ENCODE peak calls at places on chromosomes 1 and 21, in five cellular contexts. C, O, I, U and F are unnamed samples.
A peak's percentile ranks its signal among the peaks of the same experiment; 100 is the strongest.

GRCh38 chr1:99786751-99787501 is 20.5 kb upstream of the FRRS1 start:
- DNase-seq in C (no peak), O (no peak), I (no peak), U (no peak), F (no peak)

GRCh38 chr1:89512996-89513395 is 11.6 kb upstream of the LRRC8B start:
- DNase-seq in C (no peak), O (no peak), I (no peak), U (no peak), F (no peak)

GRCh38 chr1:44994306-44994898 is 8.0 kb upstream of the EIF2B3 start:
- DNase-seq in C (no peak), O (no peak), I (no peak), U (no peak), F (no peak)

GRCh38 chr21:36918291-36918690 is 48.2 kb downstream of the HLCS start:
- DNase-seq in C (no peak), O (no peak), I (no peak), U (no peak), F (no peak)

GRCh38 chr21:44994581-44995171 is 54.8 kb downstream of the SLX9 start:
- DNase-seq in C (peak; percentile 69), O (no peak), I (no peak), U (no peak), F (no peak)

GRCh38 chr1:220462756-220463155 is 65.2 kb upstream of the MARK1 start:
- DNase-seq in C (no peak), O (no peak), I (no peak), U (no peak), F (no peak)

GRCh38 chr1:9328201-9328600 is 35.5 kb downstream of the SPSB1 start:
- DNase-seq in C (no peak), O (no peak), I (no peak), U (no peak), F (no peak)

GRCh38 chr1:98049370-98050115 is 128.7 kb upstream of the DPYD start:
- DNase-seq in C (no peak), O (no peak), I (no peak), U (no peak), F (no peak)

GRCh38 chr1:200279810-200280411 is 129.9 kb downstream of the ZNF281 start:
- DNase-seq in C (no peak), O (peak; percentile 55), I (no peak), U (no peak), F (no peak)

GRCh38 chr21:45886610-45887026 is 95.0 kb upstream of the COL6A1 start:
- DNase-seq in C (no peak), O (no peak), I (no peak), U (no peak), F (no peak)

GRCh38 chr1:15749399-15750291 is 7.3 kb downstream of the TMEM82 start:
- DNase-seq in C (no peak), O (no peak), I (peak; percentile 53), U (no peak), F (no peak)

GRCh38 chr1:147050654-147051053 is 112.5 kb downstream of the NBPF12 start:
- DNase-seq in C (no peak), O (no peak), I (no peak), U (no peak), F (no peak)

GRCh38 chr21:29318354-29318753 is 19.6 kb downstream of the BACH1 start:
- DNase-seq in C (no peak), O (no peak), I (no peak), U (no peak), F (no peak)

GRCh38 chr1:66292944-66293343 is 241.0 kb upstream of the SGIP1 start:
- DNase-seq in C (no peak), O (no peak), I (no peak), U (no peak), F (peak; percentile 57)

GRCh38 chr1:31154000-31154631 is 85.6 kb downstream of the NKAIN1 start:
- DNase-seq in C (no peak), O (no peak), I (no peak), U (no peak), F (no peak)

GRCh38 chr1:31154632-31155215 is 85.0 kb downstream of the NKAIN1 start:
- DNase-seq in C (peak; percentile 84), O (peak; percentile 48), I (peak; percentile 67), U (peak; percentile 67), F (peak; percentile 28)

GRCh38 chr1:31153423-31153822 is 86.3 kb downstream of the NKAIN1 start:
- DNase-seq in C (no peak), O (no peak), I (no peak), U (no peak), F (no peak)

GRCh38 chr1:31152181-31152768 is 86.8 kb upstream of the PUM1 start:
- DNase-seq in C (no peak), O (no peak), I (no peak), U (no peak), F (no peak)

GRCh38 chr1:31155216-31155806 is 84.4 kb downstream of the NKAIN1 start:
- DNase-seq in C (peak; percentile 64), O (peak; percentile 43), I (peak; percentile 38), U (peak; percentile 44), F (no peak)
- TF ChIP-seq POLR2A in C (no peak), O (peak; percentile 34), I (no peak), U (no peak), F (no peak)

GRCh38 chr1:151993084-151993733 is 450 bp downstream of the S100A10 start:
- DNase-seq in C (no peak), O (no peak), I (peak; percentile 29), U (peak; percentile 47), F (no peak)

GRCh38 chr1:151990058-151990855 is 3.4 kb downstream of the S100A10 start:
- DNase-seq in C (no peak), O (no peak), I (no peak), U (no peak), F (no peak)

GRCh38 chr1:151990856-151991198 is 2.8 kb downstream of the S100A10 start:
- DNase-seq in C (peak; percentile 64), O (no peak), I (peak; percentile 35), U (peak; percentile 68), F (no peak)

GRCh38 chr1:151992345-151993083 is 1.1 kb downstream of the S100A10 start:
- DNase-seq in C (peak; percentile 78), O (peak; percentile 87), I (peak; percentile 78), U (peak; percentile 85), F (peak; percentile 75)

DNA sequence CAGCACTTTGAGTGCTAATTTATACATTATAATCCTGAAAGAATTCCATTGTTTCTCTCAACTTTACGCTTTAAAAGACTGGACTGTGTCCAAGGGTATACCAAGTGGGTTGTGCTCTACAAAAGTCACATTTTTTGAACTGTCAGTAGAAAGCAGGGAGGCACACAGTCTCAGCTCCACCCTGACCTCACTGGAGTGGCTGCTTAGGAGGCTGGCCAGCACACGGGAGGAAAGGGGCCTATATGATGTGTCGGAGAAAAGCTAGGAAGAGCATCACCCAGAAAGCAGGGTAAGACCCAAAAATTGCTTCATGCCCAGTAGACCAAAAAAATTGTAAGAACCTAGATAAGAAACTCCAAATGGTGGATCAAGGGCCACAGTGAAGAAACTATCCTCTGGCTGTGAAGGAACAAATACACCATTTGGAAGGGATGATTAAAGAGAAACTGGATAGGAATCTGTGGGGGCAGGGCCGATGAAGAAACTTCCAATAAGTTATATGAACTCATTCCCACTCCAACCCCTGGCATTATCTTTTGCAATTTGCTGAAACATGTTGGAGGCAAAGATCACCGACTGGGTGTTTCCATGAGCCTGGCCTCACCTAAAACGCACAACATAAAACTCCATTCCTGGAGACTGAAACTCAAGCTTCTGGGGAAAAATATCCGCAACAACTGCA is 1.9 kb downstream of the S100A10 start:
- DNase-seq in C (no peak), O (no peak), I (no peak), U (no peak), F (no peak)
- H3K4me3 ChIP-seq in C (peak overlapping the region; percentile 98), O (peak overlapping the region; percentile 87), I (peak overlapping the region; percentile 65), U (peak overlapping the region; percentile 61), F (peak overlapping the region; percentile 93)

GRCh38 chr21:38914531-38915385 is 109.0 kb downstream of the ETS2 start:
- DNase-seq in C (no peak), O (no peak), I (peak; percentile 38), U (peak; percentile 49), F (no peak)
- TF ChIP-seq POLR2A in C (no peak), O (no peak), I (no peak), U (no peak), F (no peak)

GRCh38 chr1:205440476-205441317 is 15.1 kb downstream of the BLACAT1 start:
- DNase-seq in C (no peak), O (no peak), I (peak; percentile 43), U (peak; percentile 70), F (peak; percentile 23)
- H3K4me3 ChIP-seq in C (peak overlapping the region; percentile 31), O (no peak overlapping the region), I (no peak overlapping the region), U (no peak overlapping the region), F (peak overlapping the region; percentile 6)

DNA sequence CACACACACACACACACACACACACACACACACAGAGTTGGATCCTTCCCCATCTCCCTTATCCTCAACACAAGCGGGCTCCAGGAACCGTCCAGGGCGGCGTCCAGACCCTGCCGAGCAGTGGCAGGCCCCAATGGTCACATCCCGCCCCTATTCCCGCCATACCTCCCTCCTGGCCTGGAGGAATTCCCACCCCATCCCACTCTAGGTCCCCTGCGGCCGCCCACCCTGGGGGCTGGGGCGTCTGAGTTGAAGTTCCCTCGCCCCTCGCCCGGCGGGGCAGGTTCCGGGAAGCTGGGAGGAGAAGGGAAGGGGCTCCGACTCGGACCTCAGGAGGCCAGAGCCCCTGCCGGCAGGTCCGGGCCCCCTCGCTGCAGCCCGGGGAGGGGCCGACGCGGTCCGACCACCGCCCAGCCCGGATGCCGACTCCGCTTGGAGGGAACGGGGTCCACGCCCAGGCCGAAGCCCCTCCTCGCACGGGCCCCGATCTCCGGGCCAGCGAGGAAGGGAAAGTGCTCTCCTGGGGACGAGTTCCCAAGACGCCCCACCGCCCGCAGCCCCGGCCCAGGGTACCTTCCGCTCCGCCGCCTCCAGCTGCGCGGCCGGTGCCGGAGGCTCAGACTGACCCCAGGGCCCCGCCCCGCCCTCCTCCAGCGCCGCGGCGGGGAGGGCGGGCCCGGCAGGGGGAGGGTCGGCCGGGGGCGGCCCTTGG is at the start of gene RHOC:
- DNase-seq in C (no peak), O (peak; percentile 56), I (peak; percentile 68), U (peak; percentile 75), F (peak; percentile 41)
- TF ChIP-seq POLR2A in C (peak; percentile 56), O (peak; percentile 62), I (peak; percentile 83), U (peak; percentile 65), F (peak; percentile 90)

GRCh38 chr1:65277605-65278343 is 31.6 kb upstream of the DNAJC6 start:
- DNase-seq in C (no peak), O (no peak), I (no peak), U (no peak), F (no peak)

GRCh38 chr1:65276197-65276884 is 33.0 kb upstream of the DNAJC6 start:
- DNase-seq in C (no peak), O (no peak), I (no peak), U (no peak), F (no peak)

GRCh38 chr1:65278344-65279091 is 30.8 kb upstream of the DNAJC6 start:
- DNase-seq in C (no peak), O (no peak), I (no peak), U (no peak), F (no peak)

GRCh38 chr1:65281846-65282245 is 27.5 kb upstream of the DNAJC6 start:
- DNase-seq in C (no peak), O (no peak), I (no peak), U (no peak), F (no peak)

GRCh38 chr1:65279092-65279448 is 30.3 kb upstream of the DNAJC6 start:
- DNase-seq in C (no peak), O (no peak), I (no peak), U (no peak), F (no peak)
- H3K4me3 ChIP-seq in C (no peak overlapping the region), O (no peak overlapping the region), I (no peak overlapping the region), U (no peak overlapping the region), F (no peak overlapping the region)